ENCODE peak calls at places on chromosome 9, in nine cellular contexts. C, A, Z, E, O, M, D, G and U are unnamed samples.
A peak's percentile ranks its signal among the peaks of the same experiment; 100 is the strongest.

GRCh38 chr9:21015122-21015815 is 16.2 kb downstream of the HACD4 start:
- DNase-seq in C (peak; percentile 34), A (no peak), Z (no peak), E (no peak), O (no peak), M (no peak), D (no peak), G (no peak), U (no peak)

GRCh38 chr9:99185328-99185632 is 36.5 kb downstream of the ALG2 start:
- DNase-seq in C (no peak), A (no peak), Z (no peak), E (no peak), O (no peak), M (no peak), D (no peak), G (no peak), U (no peak)

GRCh38 chr9:75712690-75713089 is 177.8 kb upstream of the PCSK5 start:
- DNase-seq in C (no peak), A (peak; percentile 54), Z (no peak), E (no peak), O (no peak), M (no peak), D (peak; percentile 39), G (no peak), U (no peak)

GRCh38 chr9:87337335-87338074 is 160.2 kb upstream of the DAPK1 start:
- DNase-seq in C (no peak), A (no peak), Z (no peak), E (no peak), O (no peak), M (peak; percentile 31), D (peak; percentile 12), G (no peak), U (peak; percentile 12)

GRCh38 chr9:626591-626990 is 214.9 kb upstream of the DMRT1 start:
- DNase-seq in C (no peak), A (no peak), Z (no peak), E (no peak), O (no peak), M (no peak), D (no peak), G (peak; percentile 37), U (peak; percentile 48)

GRCh38 chr9:97555164-97555563 is 53.7 kb downstream of the TMOD1 start:
- DNase-seq in C (peak; percentile 13), A (peak; percentile 82), Z (no peak), E (peak; percentile 42), O (peak; percentile 40), M (no peak), D (no peak), G (no peak), U (peak; percentile 14)

GRCh38 chr9:99140685-99141314 is 35.9 kb downstream of the TGFBR1 start:
- DNase-seq in C (peak; percentile 67), A (peak; percentile 69), Z (no peak), E (no peak), O (no peak), M (peak; percentile 44), D (peak; percentile 78), G (peak; percentile 67), U (peak; percentile 30)

GRCh38 chr9:97758334-97758916 is 61.3 kb upstream of the XPA start:
- DNase-seq in C (no peak), A (no peak), Z (no peak), E (no peak), O (no peak), M (no peak), D (no peak), G (no peak), U (no peak)

GRCh38 chr9:112496074-112496722 is 9.6 kb downstream of the KIAA1958 start:
- DNase-seq in C (peak; percentile 15), A (no peak), Z (no peak), E (no peak), O (no peak), M (no peak), D (no peak), G (peak; percentile 84), U (no peak)

GRCh38 chr9:89080193-89080592 is 88.9 kb downstream of the S1PR3 start:
- DNase-seq in C (peak; percentile 23), A (peak; percentile 67), Z (peak; percentile 40), E (peak; percentile 55), O (no peak), M (no peak), D (no peak), G (no peak), U (peak; percentile 83)

GRCh38 chr9:93577940-93578682 is 1.7 kb downstream of the PHF2 start:
- DNase-seq in C (no peak), A (peak; percentile 72), Z (peak; percentile 26), E (no peak), O (no peak), M (no peak), D (no peak), G (no peak), U (peak; percentile 62)
- H3K4me3 ChIP-seq in C (peak overlapping the region; percentile 52), A (no peak overlapping the region), Z (peak overlapping the region; percentile 95), E (peak overlapping the region; percentile 91), O (peak overlapping the region; percentile 77), M (peak overlapping the region; percentile 96), D (peak overlapping the region; percentile 70), G (peak overlapping the region; percentile 49), U (peak overlapping the region; percentile 72)

GRCh38 chr9:133149130-133150015 is 14.3 kb downstream of the GBGT1 start:
- DNase-seq in C (peak; percentile 88), A (peak; percentile 96), Z (peak; percentile 93), E (peak; percentile 93), O (peak; percentile 96), M (peak; percentile 93), D (peak; percentile 92), G (peak; percentile 96), U (peak; percentile 91)

GRCh38 chr9:133151041-133151440 is 12.7 kb downstream of the GBGT1 start:
- DNase-seq in C (no peak), A (no peak), Z (no peak), E (no peak), O (no peak), M (no peak), D (no peak), G (no peak), U (no peak)

GRCh38 chr9:133146746-133147411 is 16.8 kb downstream of the GBGT1 start:
- DNase-seq in C (no peak), A (no peak), Z (no peak), E (no peak), O (no peak), M (no peak), D (no peak), G (no peak), U (no peak)

GRCh38 chr9:133147412-133148271 is 16.1 kb downstream of the GBGT1 start:
- DNase-seq in C (peak; percentile 32), A (peak; percentile 94), Z (peak; percentile 85), E (peak; percentile 74), O (peak; percentile 94), M (peak; percentile 94), D (peak; percentile 72), G (peak; percentile 68), U (peak; percentile 77)

DNA sequence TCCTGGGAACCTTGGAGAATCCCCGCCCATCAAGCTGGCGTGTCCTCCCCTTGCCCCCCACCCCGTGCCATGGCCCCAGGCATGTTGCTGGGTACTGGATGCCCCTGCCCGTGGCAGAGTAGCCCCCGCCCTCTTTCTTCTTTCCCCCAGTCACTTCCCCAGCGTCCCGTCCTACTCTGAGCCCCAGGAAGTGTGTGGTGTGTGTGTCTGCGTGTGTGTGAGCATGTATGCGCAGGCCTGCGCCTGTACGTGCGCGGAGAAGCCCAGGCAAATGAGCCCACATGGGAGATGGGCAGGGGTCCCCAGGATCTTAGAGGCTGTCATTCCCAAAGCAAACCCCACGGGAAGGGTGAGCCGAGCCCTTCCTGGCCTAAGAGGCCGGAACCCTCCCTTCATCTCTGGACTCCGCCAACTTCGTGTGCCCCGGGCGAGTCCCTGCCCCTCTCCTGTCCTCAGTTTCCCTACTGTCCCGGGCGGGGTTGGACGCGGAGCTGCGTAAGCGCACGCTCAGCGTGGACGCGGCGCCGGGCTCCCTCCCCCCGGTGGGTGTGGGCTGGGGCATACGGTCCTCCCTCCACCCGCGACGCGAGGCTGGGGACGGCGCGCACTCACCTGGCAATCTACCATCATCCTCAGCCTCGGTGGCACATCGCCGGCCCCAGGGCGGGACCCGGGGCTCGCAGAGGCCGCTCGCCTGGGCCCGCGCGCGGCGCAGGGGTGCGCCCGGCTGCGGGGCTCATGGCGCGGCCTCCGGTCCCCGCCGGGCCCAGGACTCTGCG is 15.2 kb downstream of the GBGT1 start:
- DNase-seq in C (peak; percentile 38), A (peak; percentile 83), Z (peak; percentile 68), E (peak; percentile 66), O (peak; percentile 93), M (peak; percentile 40), D (peak; percentile 22), G (peak; percentile 71), U (peak; percentile 25)
- TF ChIP-seq CTCF in C (no peak), A (no peak), Z (no peak), E (no peak), O (no peak), M (no peak), D (no peak), G (no peak), U (no peak)

DNA sequence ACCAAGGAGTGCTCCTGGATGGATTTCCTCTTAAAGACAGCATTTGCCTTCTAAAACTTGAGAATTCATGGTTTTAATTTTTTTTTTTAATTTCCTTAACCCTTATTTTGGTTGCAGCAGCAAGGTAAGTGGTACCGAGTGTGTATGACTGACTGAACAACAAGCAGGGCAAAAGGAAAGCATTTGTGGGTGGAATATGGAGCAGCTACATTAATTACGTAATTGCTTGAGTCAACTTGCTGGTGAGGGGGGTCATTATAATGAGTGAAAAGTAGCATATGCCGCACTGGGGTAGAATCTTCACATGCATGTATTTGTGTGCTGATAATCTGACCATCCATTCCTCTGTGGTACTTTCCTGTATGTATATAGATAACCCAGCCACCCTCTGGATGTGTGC is 147.7 kb upstream of the RUSC2 start:
- DNase-seq in C (peak; percentile 35), A (no peak), Z (no peak), E (no peak), O (no peak), M (no peak), D (no peak), G (peak; percentile 48), U (peak; percentile 40)
- H3K4me3 ChIP-seq in C (no peak overlapping the region), A (no peak overlapping the region), Z (peak overlapping the region; percentile 19), E (peak overlapping the region; percentile 58), O (no peak overlapping the region), M (no peak overlapping the region), D (no peak overlapping the region), G (no peak overlapping the region), U (peak overlapping the region; percentile 22)

GRCh38 chr9:35193762-35194161 is 32.0 kb downstream of the UNC13B start:
- DNase-seq in C (peak; percentile 2), A (no peak), Z (no peak), E (no peak), O (no peak), M (no peak), D (no peak), G (peak; percentile 39), U (no peak)
- TF ChIP-seq CTCF in C (peak; percentile 26), A (no peak), Z (no peak), E (no peak), O (no peak), M (no peak), D (no peak), G (no peak), U (no peak)

GRCh38 chr9:129611302-129611800 is 9.6 kb downstream of the C9orf50 start:
- DNase-seq in C (no peak), A (no peak), Z (no peak), E (no peak), O (no peak), M (no peak), D (no peak), G (no peak), U (no peak)
- H3K4me3 ChIP-seq in C (no peak overlapping the region), A (no peak overlapping the region), Z (peak overlapping the region; percentile 68), E (peak overlapping the region; percentile 73), O (peak overlapping the region; percentile 83), M (no peak overlapping the region), D (no peak overlapping the region), G (no peak overlapping the region), U (peak overlapping the region; percentile 66)